ENCODE peak calls at places on chromosome 1, in five cellular contexts. E is stimulated activated effector memory CD8-positive, alpha-beta T cell treated with anti-CD3 and anti-CD28 coated beads, Interleukin-12 subunit alpha, Interleukin-12 subunit beta, amount 100 ng/mL, for 72 hours; J is activated CD4-positive, alpha-beta T cell treated with anti-CD3 and anti-CD28 coated beads for 1 hour; K is NCI-H1105; P is AG04449. D is an unnamed sample.

GRCh38 chr1:218846166-218846565 is 327.5 kb upstream of the LYPLAL1 start:
- DNase-seq in E (no peak), P (no peak), J (no peak), K (no peak), D (peak)

GRCh38 chr1:8476021-8476420 is 158.1 kb downstream of the SLC45A1 start:
- DNase-seq in J (no peak), E (no peak), P (no peak), K (no peak), D (no peak)

GRCh38 chr1:199029401-199029800 is 390.6 kb downstream of the PTPRC start:
- DNase-seq in P (no peak), E (no peak), K (no peak), J (no peak), D (no peak)

GRCh38 chr1:171245458-171246064 is 2.7 kb upstream of the FMO1 start:
- DNase-seq in P (no peak), E (no peak), K (no peak), J (no peak), D (no peak)

GRCh38 chr1:180415985-180416633 is 86.3 kb downstream of the ACBD6 start:
- DNase-seq in P (no peak), J (no peak), K (peak), E (no peak), D (peak)

GRCh38 chr1:15595809-15596730 is 11.2 kb upstream of the AGMAT start:
- DNase-seq in J (no peak), P (no peak), E (no peak), K (no peak), D (no peak)

GRCh38 chr1:179087665-179088064 is 5.8 kb downstream of the TOR3A start:
- DNase-seq in J (no peak), P (no peak), K (no peak), E (no peak), D (no peak)

GRCh38 chr1:152110365-152110859 is 4.8 kb downstream of the TCHH start:
- DNase-seq in J (no peak), P (no peak), K (no peak), E (no peak), D (no peak)

D was measured in GM04503.